ENCODE peak calls at places on chromosomes 16 and 17, in four cellular contexts. One of them, this sample, is unnamed.

GRCh38 chr16:58086381-58087208 is 42.6 kb downstream of the CFAP20 start:
- DNase-seq in heart right ventricle: no peak
- DNase-seq in skeletal muscle cell: no peak
- DNase-seq in prostate gland: no peak
- DNase-seq in this sample: no peak

GRCh38 chr17:34556951-34557350 is 22.4 kb upstream of the TMEM132E start:
- DNase-seq in heart right ventricle: no peak
- DNase-seq in skeletal muscle cell: no peak
- DNase-seq in prostate gland: peak; percentile 28
- DNase-seq in this sample: no peak

GRCh38 chr17:38591759-38592241 is 14.0 kb downstream of the SRCIN1 start:
- DNase-seq in heart right ventricle: no peak
- DNase-seq in skeletal muscle cell: no peak
- DNase-seq in prostate gland: no peak
- DNase-seq in this sample: peak; percentile 41

GRCh38 chr16:80463303-80463702 is 77.5 kb upstream of the DYNLRB2 start:
- DNase-seq in heart right ventricle: no peak
- DNase-seq in skeletal muscle cell: no peak
- DNase-seq in prostate gland: no peak
- DNase-seq in this sample: no peak

GRCh38 chr17:27559506-27559931 is 71.5 kb upstream of the LGALS9 start:
- DNase-seq in heart right ventricle: peak; percentile 40
- DNase-seq in skeletal muscle cell: peak; percentile 76
- DNase-seq in prostate gland: no peak
- DNase-seq in this sample: no peak

GRCh38 chr16:67883872-67884261 is 818 bp upstream of the NRN1L start:
- DNase-seq in heart right ventricle: peak; percentile 70
- DNase-seq in skeletal muscle cell: no peak
- DNase-seq in prostate gland: peak; percentile 62
- DNase-seq in this sample: peak; percentile 64

GRCh38 chr17:3944485-3945388 is 19.5 kb downstream of the ATP2A3 start:
- DNase-seq in heart right ventricle: peak; percentile 81
- DNase-seq in skeletal muscle cell: no peak
- DNase-seq in prostate gland: peak; percentile 54
- DNase-seq in this sample: no peak

GRCh38 chr16:66924527-66925321 is 611 bp downstream of the RRAD start:
- DNase-seq in heart right ventricle: peak; percentile 62
- DNase-seq in skeletal muscle cell: no peak
- DNase-seq in prostate gland: no peak
- DNase-seq in this sample: peak; percentile 41

GRCh38 chr16:3266873-3267537 is 10.6 kb upstream of the MEFV start:
- DNase-seq in heart right ventricle: no peak
- DNase-seq in skeletal muscle cell: no peak
- DNase-seq in prostate gland: no peak
- DNase-seq in this sample: no peak

GRCh38 chr16:57697896-57698537 is 3.4 kb downstream of the DRC7 start:
- DNase-seq in heart right ventricle: no peak
- DNase-seq in skeletal muscle cell: no peak
- DNase-seq in prostate gland: no peak
- DNase-seq in this sample: no peak

GRCh38 chr17:9016941-9017552 is 4.3 kb upstream of the NTN1 start:
- DNase-seq in heart right ventricle: no peak
- DNase-seq in skeletal muscle cell: no peak
- DNase-seq in prostate gland: no peak
- DNase-seq in this sample: no peak

GRCh38 chr16:86304868-86305267 is 205.5 kb upstream of the FOXF1 start:
- DNase-seq in heart right ventricle: no peak
- DNase-seq in skeletal muscle cell: no peak
- DNase-seq in prostate gland: no peak
- DNase-seq in this sample: no peak

GRCh38 chr16:75546293-75546692 is 9.8 kb downstream of the TMEM231 start:
- DNase-seq in heart right ventricle: no peak
- DNase-seq in skeletal muscle cell: no peak
- DNase-seq in prostate gland: no peak
- DNase-seq in this sample: no peak

GRCh38 chr16:87007907-87008306 is 309.3 kb downstream of the C16orf95 start:
- DNase-seq in heart right ventricle: no peak
- DNase-seq in skeletal muscle cell: no peak
- DNase-seq in prostate gland: no peak
- DNase-seq in this sample: no peak

GRCh38 chr17:22373911-22374310 is 681.6 kb downstream of the KCNJ18 start:
- DNase-seq in heart right ventricle: no peak
- DNase-seq in skeletal muscle cell: no peak
- DNase-seq in prostate gland: no peak
- DNase-seq in this sample: no peak

GRCh38 chr17:60139438-60140285 is 10.1 kb upstream of the CA4 start:
- DNase-seq in heart right ventricle: peak; percentile 81
- DNase-seq in skeletal muscle cell: no peak
- DNase-seq in prostate gland: peak; percentile 43
- DNase-seq in this sample: peak; percentile 46

GRCh38 chr16:49854227-49855203 is 1.4 kb downstream of the ZNF423 start:
- DNase-seq in heart right ventricle: peak; percentile 56
- DNase-seq in skeletal muscle cell: no peak
- DNase-seq in prostate gland: no peak
- DNase-seq in this sample: no peak

GRCh38 chr16:88374736-88375135 is 8.0 kb upstream of the ZNF469 start:
- DNase-seq in heart right ventricle: no peak
- DNase-seq in skeletal muscle cell: no peak
- DNase-seq in prostate gland: no peak
- DNase-seq in this sample: no peak

GRCh38 chr16:88373927-88374492 is 8.7 kb upstream of the ZNF469 start:
- DNase-seq in heart right ventricle: no peak
- DNase-seq in skeletal muscle cell: no peak
- DNase-seq in prostate gland: no peak
- DNase-seq in this sample: no peak

GRCh38 chr16:88375236-88376052 is 7.3 kb upstream of the ZNF469 start:
- DNase-seq in heart right ventricle: no peak
- DNase-seq in skeletal muscle cell: no peak
- DNase-seq in prostate gland: no peak
- DNase-seq in this sample: no peak

GRCh38 chr16:88372522-88372921 is 10.2 kb upstream of the ZNF469 start:
- DNase-seq in heart right ventricle: no peak
- DNase-seq in skeletal muscle cell: no peak
- DNase-seq in prostate gland: no peak
- DNase-seq in this sample: no peak

DNA sequence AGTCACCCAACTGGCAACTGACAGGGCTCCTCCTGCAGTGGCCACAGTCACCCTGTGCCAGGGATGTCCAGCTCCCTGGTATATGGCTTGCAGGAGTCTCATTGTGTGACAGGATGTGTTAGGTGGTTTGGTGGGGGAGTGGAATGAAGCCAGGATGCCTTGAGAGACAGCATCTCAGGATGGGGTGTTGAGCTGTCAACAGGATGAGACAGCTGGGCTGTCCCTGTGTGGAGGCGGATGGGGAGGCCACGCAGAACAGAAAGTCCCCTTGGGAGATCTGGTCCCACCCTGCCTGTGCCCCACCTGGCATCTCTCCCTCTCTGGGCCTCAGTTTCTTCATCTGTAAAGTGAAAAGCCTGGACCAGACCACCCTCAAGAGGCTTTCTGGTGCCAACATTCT is 9.5 kb upstream of the ZNF469 start:
- DNase-seq in heart right ventricle: no peak
- DNase-seq in skeletal muscle cell: no peak
- DNase-seq in prostate gland: no peak
- DNase-seq in this sample: no peak
- H3K4me3 ChIP-seq in heart right ventricle: no peak overlapping the region
- H3K4me3 ChIP-seq in skeletal muscle cell: no peak overlapping the region
- H3K4me3 ChIP-seq in prostate gland: no peak overlapping the region
- H3K4me3 ChIP-seq in this sample: no peak overlapping the region

GRCh38 chr16:69328854-69329316 is 1.5 kb downstream of the PDF start:
- DNase-seq in heart right ventricle: no peak
- DNase-seq in skeletal muscle cell: peak; percentile 13
- DNase-seq in prostate gland: no peak
- DNase-seq in this sample: no peak

GRCh38 chr16:69329369-69330285 is 761 bp downstream of the PDF start:
- DNase-seq in heart right ventricle: peak; percentile 39
- DNase-seq in skeletal muscle cell: no peak
- DNase-seq in prostate gland: no peak
- DNase-seq in this sample: peak; percentile 40

GRCh38 chr16:69325784-69326171 is 4.6 kb downstream of the PDF start:
- DNase-seq in heart right ventricle: no peak
- DNase-seq in skeletal muscle cell: no peak
- DNase-seq in prostate gland: no peak
- DNase-seq in this sample: no peak

GRCh38 chr16:69326172-69326873 is 4.1 kb downstream of the PDF start:
- DNase-seq in heart right ventricle: no peak
- DNase-seq in skeletal muscle cell: no peak
- DNase-seq in prostate gland: no peak
- DNase-seq in this sample: no peak

GRCh38 chr16:69327585-69328310 is 2.6 kb downstream of the PDF start:
- DNase-seq in heart right ventricle: no peak
- DNase-seq in skeletal muscle cell: no peak
- DNase-seq in prostate gland: no peak
- DNase-seq in this sample: no peak
- H3K4me3 ChIP-seq in heart right ventricle: no peak overlapping the region
- H3K4me3 ChIP-seq in skeletal muscle cell: no peak overlapping the region
- H3K4me3 ChIP-seq in prostate gland: no peak overlapping the region
- H3K4me3 ChIP-seq in this sample: peak overlapping the region; percentile 11

DNA sequence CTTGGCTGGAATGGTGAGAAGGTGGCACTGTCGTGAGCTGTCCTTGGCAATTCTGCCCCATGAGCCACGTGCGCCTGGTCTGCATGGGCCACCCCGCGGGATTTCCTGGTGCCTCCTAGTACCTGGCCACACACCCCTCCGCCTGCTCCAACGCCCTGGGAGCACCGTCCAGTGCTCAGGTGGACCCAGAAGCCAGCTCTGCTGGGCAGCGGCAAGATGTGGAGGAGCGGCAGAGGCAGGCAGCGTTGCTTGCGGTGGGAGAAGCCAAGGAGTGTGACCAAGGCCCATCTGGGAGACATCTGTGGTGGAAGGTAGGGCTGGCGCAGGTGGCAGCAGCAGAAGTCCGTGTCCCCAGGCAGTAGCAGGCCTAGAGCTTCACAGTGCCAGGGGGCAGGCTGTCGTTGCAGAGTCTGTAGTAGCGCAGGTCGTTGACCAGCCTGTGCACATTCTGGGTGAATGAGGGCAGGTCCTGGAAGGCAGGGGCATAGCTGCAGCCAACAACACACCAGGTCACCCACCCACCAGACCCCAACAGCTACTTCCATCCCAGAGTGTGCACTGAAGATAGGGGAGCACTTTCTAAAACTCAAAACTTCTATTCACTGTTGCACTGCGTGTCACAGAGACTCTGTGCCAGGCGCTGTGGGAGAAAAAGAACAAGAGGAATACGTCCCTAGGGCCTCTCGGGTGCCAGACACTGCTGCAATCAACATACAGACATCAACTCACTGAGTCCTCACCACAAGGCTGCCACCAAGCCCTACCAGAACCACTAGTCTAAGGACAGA is 34.9 kb upstream of the GSG1L start:
- DNase-seq in heart right ventricle: no peak
- DNase-seq in skeletal muscle cell: no peak
- DNase-seq in prostate gland: no peak
- DNase-seq in this sample: no peak
- H3K4me3 ChIP-seq in heart right ventricle: no peak overlapping the region
- H3K4me3 ChIP-seq in skeletal muscle cell: no peak overlapping the region
- H3K4me3 ChIP-seq in prostate gland: no peak overlapping the region
- H3K4me3 ChIP-seq in this sample: no peak overlapping the region

DNA sequence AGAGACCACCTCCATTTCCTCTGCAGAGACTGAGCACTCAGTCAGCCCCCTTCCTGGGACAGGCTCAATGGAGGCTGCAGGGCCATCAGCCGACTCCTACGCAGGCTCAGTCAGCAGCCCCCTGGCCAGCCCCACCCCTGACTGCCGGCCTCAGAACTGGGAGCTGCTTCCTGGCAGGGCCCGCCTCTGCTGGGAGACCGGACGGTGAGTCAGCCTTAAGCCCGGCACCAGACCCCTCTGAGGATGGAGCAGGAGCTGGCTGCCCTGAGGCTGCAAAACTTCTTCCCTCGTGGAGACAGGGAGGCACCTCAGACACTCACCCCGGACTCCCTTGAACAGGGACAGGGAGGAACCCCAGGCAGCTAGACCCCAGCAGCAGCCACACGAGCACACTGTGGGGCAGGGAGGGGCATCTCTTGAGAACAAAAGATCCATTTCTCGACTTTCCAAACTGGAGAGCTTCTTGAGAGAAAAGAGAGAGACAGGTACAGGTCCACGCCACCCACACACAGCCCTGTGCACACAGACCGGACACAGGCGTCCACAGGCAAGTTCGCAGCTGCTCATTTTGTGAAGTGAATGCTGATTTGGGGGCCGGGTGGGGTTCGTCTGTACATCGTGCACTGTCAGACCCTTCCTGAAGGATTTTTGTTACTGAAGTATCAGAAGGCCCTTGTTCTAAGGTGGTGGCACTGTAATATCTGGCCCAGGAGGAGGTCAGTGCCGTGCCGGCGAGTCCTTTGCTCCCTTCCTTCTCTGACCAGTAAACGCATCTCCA is 1.3 kb upstream of the TUBB3 start:
- DNase-seq in heart right ventricle: peak; percentile 81
- DNase-seq in skeletal muscle cell: peak; percentile 85
- DNase-seq in prostate gland: no peak
- DNase-seq in this sample: no peak
- H3K4me3 ChIP-seq in heart right ventricle: peak overlapping the region; percentile 69
- H3K4me3 ChIP-seq in skeletal muscle cell: peak overlapping the region; percentile 91
- H3K4me3 ChIP-seq in prostate gland: no peak overlapping the region
- H3K4me3 ChIP-seq in this sample: no peak overlapping the region

GRCh38 chr16:31202402-31203385 is at the start of gene PYCARD:
- DNase-seq in heart right ventricle: peak; percentile 73
- DNase-seq in skeletal muscle cell: no peak
- DNase-seq in prostate gland: peak; percentile 21
- DNase-seq in this sample: peak; percentile 81
- H3K4me3 ChIP-seq in heart right ventricle: peak within 1 kb of the TSS; percentile 69
- H3K4me3 ChIP-seq in skeletal muscle cell: peak within 1 kb of the TSS; percentile 62
- H3K4me3 ChIP-seq in prostate gland: peak within 1 kb of the TSS; percentile 61
- H3K4me3 ChIP-seq in this sample: peak within 1 kb of the TSS; percentile 85

This sample was measured in GM06990.